ENCODE peak calls at places on chromosome 19, in eight cellular contexts. Y is cerebellar cortex; X is astrocyte; V is neural crest cell; L is hippocampal formation; R is upper lobe of right lung; F is ACHN; N is stimulated activated naive B cell treated with anti-CD40 and anti-IgM and Interleukin-4, amounts not matched to agents 10 μg/mL and 1 μg/mL and 100 μg/mL, for 72 hours. M is an unnamed sample.

GRCh38 chr19:47991191-47991808 is 670 bp downstream of the BSPH1 start:
- DNase-seq in Y (no peak), X (no peak), V (no peak), L (no peak), R (no peak), F (no peak), N (no peak), M (no peak)

GRCh38 chr19:1654178-1654792 is 1.9 kb upstream of the TCF3 start:
- DNase-seq in Y (no peak), X (no peak), V (no peak), L (no peak), R (no peak), F (no peak), N (no peak), M (no peak)

GRCh38 chr19:29952646-29953045 is 10.6 kb downstream of the URI1 start:
- DNase-seq in Y (no peak), X (no peak), V (no peak), L (no peak), R (no peak), F (no peak), N (no peak), M (no peak)

GRCh38 chr19:43719378-43719868 is 3.5 kb downstream of the IRGC start:
- DNase-seq in Y (no peak), X (no peak), V (no peak), L (no peak), R (no peak), F (no peak), N (no peak), M (no peak)

GRCh38 chr19:10450853-10451609 is 30.7 kb downstream of the PDE4A start:
- DNase-seq in Y (peak), X (no peak), V (no peak), L (no peak), R (no peak), F (no peak), N (no peak), M (no peak)

GRCh38 chr19:14375055-14375581 is 6.1 kb upstream of the ADGRE5 start:
- DNase-seq in Y (no peak), X (no peak), V (no peak), L (peak), R (peak), F (no peak), N (peak), M (no peak)

GRCh38 chr19:50290011-50290410 is 39.2 kb downstream of the KCNC3 start:
- DNase-seq in Y (no peak), X (no peak), V (no peak), L (no peak), R (no peak), F (no peak), N (no peak), M (no peak)

GRCh38 chr19:18123819-18124218 is 26.2 kb downstream of the MAST3 start:
- DNase-seq in Y (no peak), X (no peak), V (no peak), L (no peak), R (no peak), F (no peak), N (no peak), M (no peak)

GRCh38 chr19:13195678-13196077 is 45.5 kb downstream of the IER2 start:
- DNase-seq in Y (no peak), X (no peak), V (peak), L (no peak), R (no peak), F (no peak), N (peak), M (no peak)

GRCh38 chr19:33125929-33126388 is 6.0 kb upstream of the WDR88 start:
- DNase-seq in Y (peak), X (peak), V (peak), L (peak), R (peak), F (peak), N (peak), M (peak)

GRCh38 chr19:1992759-1993260 is 22.7 kb downstream of the BTBD2 start:
- DNase-seq in Y (no peak), X (no peak), V (no peak), L (no peak), R (no peak), F (no peak), N (no peak), M (no peak)

GRCh38 chr19:46000497-46001246 is 5.4 kb downstream of the CCDC61 start:
- DNase-seq in Y (peak), X (no peak), V (no peak), L (peak), R (peak), F (no peak), N (no peak), M (no peak)

GRCh38 chr19:49916839-49917733 is 11.9 kb upstream of the ATF5 start:
- DNase-seq in Y (peak), X (no peak), V (no peak), L (no peak), R (no peak), F (no peak), N (no peak), M (no peak)

GRCh38 chr19:30896551-30896950 is 452.7 kb downstream of the TSHZ3 start:
- DNase-seq in Y (no peak), X (no peak), V (no peak), L (no peak), R (no peak), F (no peak), N (no peak), M (no peak)

GRCh38 chr19:48498576-48498879 is 13.1 kb downstream of the LMTK3 start:
- DNase-seq in Y (no peak), X (no peak), V (no peak), L (no peak), R (no peak), F (no peak), N (no peak), M (no peak)

GRCh38 chr19:10784257-10784656 is 51.8 kb downstream of the TMED1 start:
- DNase-seq in Y (no peak), X (no peak), V (no peak), L (peak), R (no peak), F (no peak), N (no peak), M (no peak)

GRCh38 chr19:31301306-31301980 is 47.8 kb downstream of the TSHZ3 start:
- DNase-seq in Y (no peak), X (no peak), V (no peak), L (no peak), R (peak), F (no peak), N (no peak), M (no peak)

GRCh38 chr19:50563597-50563996 is 4.6 kb downstream of the LRRC4B start:
- DNase-seq in Y (no peak), X (no peak), V (no peak), L (no peak), R (no peak), F (no peak), N (no peak), M (no peak)

M was measured in lung microvascular endothelial cell.